ENCODE peak calls at places on chromosomes 13 and 19, in six cellular contexts. T is AG08395, W is neural crest cell, S is hypothalamus, U is HEK293T, G is RWPE1. O is an unnamed sample.
A peak's percentile ranks its signal among the peaks of the same experiment; 100 is the strongest.

GRCh38 chr13:110034031-110034430 is 247.6 kb upstream of the IRS2 start:
- DNase-seq in U (no peak), G (no peak), T (no peak), S (no peak), W (no peak), O (no peak)

GRCh38 chr19:1826557-1827521 is 14.8 kb upstream of the ATP8B3 start:
- DNase-seq in G (no peak), W (no peak), T (no peak), S (no peak), U (no peak), O (no peak)

GRCh38 chr13:99895999-99896695 is 75.4 kb downstream of the ZIC5 start:
- DNase-seq in G (no peak), T (no peak), S (peak; percentile 17), U (no peak), W (peak; percentile 35), O (no peak)

GRCh38 chr19:48749571-48750198 is 2.8 kb downstream of the FUT1 start:
- DNase-seq in G (no peak), S (no peak), T (no peak), U (no peak), W (no peak), O (no peak)

GRCh38 chr13:102073251-102073650 is 328.6 kb downstream of the FGF14 start:
- DNase-seq in W (no peak), U (no peak), S (no peak), T (no peak), G (no peak), O (no peak)

GRCh38 chr13:74187564-74187963 is 53.4 kb upstream of the KLF12 start:
- DNase-seq in W (no peak), G (peak; percentile 36), T (no peak), U (no peak), S (no peak), O (no peak)

GRCh38 chr19:27741236-27741635 is 1471.7 kb downstream of the UQCRFS1 start:
- DNase-seq in S (no peak), T (no peak), U (no peak), G (no peak), W (no peak), O (no peak)

GRCh38 chr13:37306778-37307544 is 201.5 kb upstream of the CSNK1A1L start:
- DNase-seq in W (no peak), T (peak; percentile 89), U (no peak), S (no peak), G (peak; percentile 62), O (no peak)